ENCODE peak calls at places on chromosome 18, in nine cellular contexts. A is fibroblast of villous mesenchyme; J is activated CD8-positive, alpha-beta memory T cell treated with anti-CD3 and anti-CD28 coated beads, Interleukin-2, amount 10 ng/mL, durations not matched to agents 7 days and 5 days; I is T-helper 2 cell; E is COR-L47; R is EL; Y is stimulated activated naive CD8-positive, alpha-beta T cell treated with anti-CD3 and anti-CD28 coated beads, Interleukin-15, Interleukin-2, amounts not matched to agents 100 U/mL and 50 U/mL, for 24 hours; W is HEK293T; D is heart left ventricle. S is an unnamed sample.

GRCh38 chr18:70234667-70235459 is 29.4 kb upstream of the RTTN start:
- DNase-seq in E (no peak), D (peak), J (no peak), R (peak), I (no peak), W (no peak), A (peak), Y (no peak), S (peak)

GRCh38 chr18:36649205-36649604 is 179.6 kb downstream of the TPGS2 start:
- DNase-seq in E (no peak), Y (no peak), W (no peak), R (no peak), I (no peak), A (no peak), J (no peak), D (no peak), S (no peak)

GRCh38 chr18:72869786-72870185 is 2.0 kb upstream of the NETO1 start:
- DNase-seq in E (no peak), A (no peak), I (no peak), D (no peak), R (no peak), W (no peak), Y (peak), J (no peak), S (no peak)

GRCh38 chr18:67400502-67401117 is 115.9 kb downstream of the DSEL start:
- DNase-seq in W (no peak), R (peak), I (no peak), D (no peak), Y (no peak), J (no peak), E (no peak), A (no peak), S (no peak)

GRCh38 chr18:11827963-11828362 is 23.2 kb upstream of the CHMP1B start:
- DNase-seq in Y (no peak), W (no peak), E (no peak), J (no peak), I (no peak), D (no peak), A (no peak), R (no peak), S (no peak)

GRCh38 chr18:2963048-2963447 is 49.9 kb downstream of the LPIN2 start:
- DNase-seq in A (no peak), J (peak), Y (no peak), E (no peak), W (no peak), I (no peak), D (no peak), R (no peak), S (no peak)

GRCh38 chr18:61551586-61551985 is 218.4 kb downstream of the CDH20 start:
- DNase-seq in J (no peak), W (peak), Y (peak), E (peak), R (peak), D (no peak), A (peak), I (no peak), S (peak)

GRCh38 chr18:66119347-66119746 is 368.5 kb downstream of the CDH7 start:
- DNase-seq in J (no peak), A (no peak), E (no peak), D (no peak), R (no peak), W (no peak), Y (no peak), I (no peak), S (no peak)

GRCh38 chr18:76688724-76689472 is 133.5 kb upstream of the ZNF236 start:
- DNase-seq in R (no peak), D (no peak), E (no peak), Y (no peak), W (no peak), I (no peak), J (no peak), A (no peak), S (no peak)

GRCh38 chr18:63135101-63135500 is 184.5 kb downstream of the BCL2 start:
- DNase-seq in Y (no peak), E (no peak), R (no peak), W (no peak), A (no peak), J (no peak), I (no peak), D (no peak), S (no peak)

GRCh38 chr18:13606589-13607254 is 119.6 kb downstream of the FAM210A start:
- DNase-seq in A (peak), I (no peak), Y (no peak), D (no peak), J (peak), R (no peak), E (no peak), W (no peak), S (no peak)

GRCh38 chr18:66124394-66124793 is 373.6 kb downstream of the CDH7 start:
- DNase-seq in D (no peak), A (no peak), Y (no peak), E (no peak), R (no peak), W (no peak), I (no peak), J (no peak), S (no peak)

GRCh38 chr18:28177828-28178635 is 1.1 kb upstream of the CDH2 start:
- DNase-seq in R (peak), E (peak), Y (peak), D (peak), I (no peak), J (no peak), W (peak), A (peak), S (peak)

GRCh38 chr18:69401475-69402218 is 959 bp downstream of the DOK6 start:
- DNase-seq in I (no peak), A (peak), W (peak), J (no peak), Y (no peak), D (no peak), R (peak), E (no peak), S (peak)

GRCh38 chr18:40985441-40985840 is 969.6 kb upstream of the PIK3C3 start:
- DNase-seq in J (no peak), I (no peak), R (no peak), A (no peak), W (no peak), E (no peak), Y (no peak), D (no peak), S (no peak)

GRCh38 chr18:62833494-62833893 is 118.2 kb downstream of the PHLPP1 start:
- DNase-seq in D (no peak), W (no peak), Y (no peak), R (no peak), A (no peak), I (no peak), E (no peak), J (no peak), S (no peak)

GRCh38 chr18:10685484-10685883 is 159.7 kb downstream of the NAPG start:
- DNase-seq in Y (no peak), R (no peak), A (no peak), D (no peak), E (no peak), J (no peak), I (no peak), W (no peak), S (no peak)

GRCh38 chr18:31102020-31102684 is at the start of gene DSC2:
- DNase-seq in D (peak), W (peak), J (no peak), E (peak), I (no peak), A (no peak), R (no peak), Y (no peak), S (no peak)

GRCh38 chr18:40897884-40898283 is 1057.2 kb upstream of the PIK3C3 start:
- DNase-seq in D (no peak), Y (no peak), A (no peak), R (no peak), W (no peak), E (no peak), J (no peak), I (no peak), S (no peak)

GRCh38 chr18:24271381-24272331 is 126.0 kb downstream of the OSBPL1A start:
- DNase-seq in W (peak), J (peak), A (peak), I (no peak), R (peak), Y (peak), E (peak), D (peak), S (peak)

GRCh38 chr18:57154389-57154788 is 7.5 kb downstream of the BOD1L2 start:
- DNase-seq in I (no peak), A (no peak), Y (no peak), E (no peak), W (no peak), J (no peak), R (no peak), D (no peak), S (no peak)

GRCh38 chr18:52950153-52950552 is 610.2 kb downstream of the DCC start:
- DNase-seq in E (no peak), Y (no peak), A (no peak), R (no peak), J (no peak), D (no peak), W (no peak), I (no peak), S (no peak)

GRCh38 chr18:70397259-70397925 is 108.5 kb downstream of the SOCS6 start:
- DNase-seq in E (no peak), J (no peak), A (no peak), Y (no peak), W (no peak), D (no peak), I (no peak), R (peak), S (no peak)

GRCh38 chr18:50158866-50159653 is 35.9 kb downstream of the MYO5B start:
- DNase-seq in A (no peak), D (no peak), J (no peak), R (no peak), E (peak), Y (no peak), W (no peak), I (no peak), S (no peak)

GRCh38 chr18:9575558-9575957 is 38.8 kb downstream of the PPP4R1 start:
- DNase-seq in I (no peak), D (peak), R (peak), A (peak), Y (peak), E (peak), W (peak), J (no peak), S (peak)

GRCh38 chr18:38747153-38747552 is 1181.6 kb upstream of the CELF4 start:
- DNase-seq in E (no peak), J (no peak), R (no peak), Y (no peak), A (no peak), I (no peak), W (no peak), D (no peak), S (no peak)